ENCODE peak calls at places on chromosomes 3 and 15, in six cellular contexts. One of them, this sample, is unnamed. For H3K4me1, the result is how much of the 10 kb centered on the place peaks cover.

GRCh38 chr3:7333125-7333524 is 472.2 kb downstream of the GRM7 start:
- DNase-seq in HCT116: no peak
- DNase-seq in HepG2: no peak
- DNase-seq in GM12878: no peak
- DNase-seq in H1: peak
- DNase-seq in K562: no peak
- DNase-seq in this sample: no peak

GRCh38 chr3:64327039-64327804 is 102.0 kb upstream of the PRICKLE2 start:
- DNase-seq in HepG2: no peak
- DNase-seq in GM12878: no peak
- DNase-seq in K562: peak
- DNase-seq in HCT116: no peak
- DNase-seq in H1: no peak
- DNase-seq in this sample: no peak

GRCh38 chr3:13016083-13016725 is 57.0 kb downstream of the IQSEC1 start:
- DNase-seq in HepG2: no peak
- DNase-seq in HCT116: no peak
- DNase-seq in GM12878: peak
- DNase-seq in H1: no peak
- DNase-seq in K562: no peak
- DNase-seq in this sample: no peak

GRCh38 chr15:56428821-56429458 is 36.0 kb downstream of the MNS1 start:
- DNase-seq in K562: peak
- DNase-seq in GM12878: peak
- DNase-seq in HepG2: peak
- DNase-seq in H1: no peak
- DNase-seq in HCT116: peak
- DNase-seq in this sample: no peak

GRCh38 chr3:50089603-50089945 is 855 bp downstream of the RBM5 start:
- DNase-seq in GM12878: no peak
- DNase-seq in H1: no peak
- DNase-seq in HCT116: no peak
- DNase-seq in HepG2: no peak
- DNase-seq in K562: no peak
- DNase-seq in this sample: no peak

GRCh38 chr3:177944228-177944661 is 592.0 kb upstream of the KCNMB2 start:
- DNase-seq in K562: no peak
- DNase-seq in GM12878: no peak
- DNase-seq in H1: no peak
- DNase-seq in HCT116: no peak
- DNase-seq in HepG2: no peak
- DNase-seq in this sample: no peak

GRCh38 chr3:52494446-52494845 is 692 bp upstream of the STAB1 start:
- DNase-seq in HepG2: no peak
- DNase-seq in GM12878: no peak
- DNase-seq in H1: no peak
- DNase-seq in HCT116: no peak
- DNase-seq in K562: no peak
- DNase-seq in this sample: no peak

GRCh38 chr3:127754411-127755304 is 67.7 kb downstream of the MGLL start:
- DNase-seq in H1: no peak
- DNase-seq in GM12878: peak
- DNase-seq in K562: no peak
- DNase-seq in HepG2: no peak
- DNase-seq in HCT116: no peak
- DNase-seq in this sample: no peak

GRCh38 chr3:157263027-157263426 is 103.1 kb upstream of the CCNL1 start:
- DNase-seq in HCT116: no peak
- DNase-seq in K562: no peak
- DNase-seq in GM12878: no peak
- DNase-seq in H1: no peak
- DNase-seq in HepG2: no peak
- DNase-seq in this sample: no peak

GRCh38 chr15:100115711-100116090 is 226.1 kb downstream of the ADAMTS17 start:
- DNase-seq in K562: no peak
- DNase-seq in HepG2: no peak
- DNase-seq in GM12878: no peak
- DNase-seq in HCT116: no peak
- DNase-seq in H1: no peak
- DNase-seq in this sample: no peak

GRCh38 chr15:92681141-92681622 is 25.6 kb upstream of the FAM174B start:
- DNase-seq in H1: no peak
- DNase-seq in HepG2: no peak
- DNase-seq in HCT116: no peak
- DNase-seq in GM12878: no peak
- DNase-seq in K562: no peak
- DNase-seq in this sample: no peak

GRCh38 chr3:72171946-72172345 is 387.0 kb upstream of the PROK2 start:
- DNase-seq in HCT116: no peak
- DNase-seq in H1: no peak
- DNase-seq in K562: no peak
- DNase-seq in GM12878: no peak
- DNase-seq in HepG2: no peak
- DNase-seq in this sample: no peak

GRCh38 chr3:157329541-157329940 is 107.1 kb upstream of the PTX3 start:
- DNase-seq in HepG2: no peak
- DNase-seq in H1: no peak
- DNase-seq in GM12878: no peak
- DNase-seq in K562: no peak
- DNase-seq in HCT116: no peak
- DNase-seq in this sample: no peak

GRCh38 chr15:42133892-42134502 is 22.4 kb downstream of the PLA2G4F start:
- DNase-seq in HepG2: peak
- DNase-seq in K562: peak
- DNase-seq in H1: peak
- DNase-seq in HCT116: peak
- DNase-seq in GM12878: no peak
- DNase-seq in this sample: peak

GRCh38 chr3:175748087-175748732 is 889.1 kb downstream of the NAALADL2 start:
- DNase-seq in HepG2: no peak
- DNase-seq in HCT116: no peak
- DNase-seq in H1: no peak
- DNase-seq in K562: no peak
- DNase-seq in GM12878: no peak
- DNase-seq in this sample: no peak

GRCh38 chr3:157763644-157764043 is 260.4 kb upstream of the VEPH1 start:
- DNase-seq in GM12878: no peak
- DNase-seq in HepG2: no peak
- DNase-seq in H1: no peak
- DNase-seq in HCT116: no peak
- DNase-seq in K562: no peak
- DNase-seq in this sample: no peak

GRCh38 chr3:195900426-195901355 is 7.7 kb downstream of the TNK2 start:
- DNase-seq in GM12878: no peak
- DNase-seq in HCT116: no peak
- DNase-seq in HepG2: peak
- DNase-seq in H1: no peak
- DNase-seq in K562: no peak
- DNase-seq in this sample: no peak

GRCh38 chr3:156694536-156694935 is 20.1 kb downstream of the TIPARP start:
- DNase-seq in HepG2: no peak
- DNase-seq in K562: no peak
- DNase-seq in HCT116: no peak
- DNase-seq in H1: no peak
- DNase-seq in GM12878: no peak
- DNase-seq in this sample: no peak

GRCh38 chr3:97720417-97720816 is 44.1 kb upstream of the ARL6 start:
- DNase-seq in K562: no peak
- DNase-seq in GM12878: no peak
- DNase-seq in H1: no peak
- DNase-seq in HepG2: no peak
- DNase-seq in HCT116: no peak
- DNase-seq in this sample: no peak

GRCh38 chr3:14152233-14152962 is 26.0 kb downstream of the XPC start:
- DNase-seq in GM12878: no peak
- DNase-seq in H1: no peak
- DNase-seq in HCT116: no peak
- DNase-seq in HepG2: no peak
- DNase-seq in K562: peak
- DNase-seq in this sample: no peak

GRCh38 chr3:150169279-150169970 is 198.7 kb upstream of the PFN2 start:
- DNase-seq in H1: no peak
- DNase-seq in GM12878: no peak
- DNase-seq in HepG2: no peak
- DNase-seq in HCT116: no peak
- DNase-seq in K562: peak
- DNase-seq in this sample: no peak

GRCh38 chr15:83105450-83105849 is 2.0 kb upstream of the TM6SF1 start:
- DNase-seq in GM12878: no peak
- DNase-seq in HCT116: no peak
- DNase-seq in K562: no peak
- DNase-seq in HepG2: no peak
- DNase-seq in H1: no peak
- DNase-seq in this sample: no peak

GRCh38 chr3:42900226-42900625 is 5.7 kb upstream of the ZNF662 start:
- DNase-seq in GM12878: no peak
- DNase-seq in K562: no peak
- DNase-seq in H1: no peak
- DNase-seq in HCT116: no peak
- DNase-seq in HepG2: no peak
- DNase-seq in this sample: no peak

GRCh38 chr15:51314391-51315337 is 23.7 kb downstream of the CYP19A1 start:
- DNase-seq in H1: no peak
- DNase-seq in K562: no peak
- DNase-seq in HepG2: peak
- DNase-seq in HCT116: no peak
- DNase-seq in GM12878: no peak
- DNase-seq in this sample: no peak

GRCh38 chr15:87874896-87875661 is 381.5 kb downstream of the NTRK3 start:
- DNase-seq in HepG2: no peak
- DNase-seq in GM12878: no peak
- DNase-seq in H1: no peak
- DNase-seq in K562: no peak
- DNase-seq in HCT116: no peak
- DNase-seq in this sample: no peak

DNA sequence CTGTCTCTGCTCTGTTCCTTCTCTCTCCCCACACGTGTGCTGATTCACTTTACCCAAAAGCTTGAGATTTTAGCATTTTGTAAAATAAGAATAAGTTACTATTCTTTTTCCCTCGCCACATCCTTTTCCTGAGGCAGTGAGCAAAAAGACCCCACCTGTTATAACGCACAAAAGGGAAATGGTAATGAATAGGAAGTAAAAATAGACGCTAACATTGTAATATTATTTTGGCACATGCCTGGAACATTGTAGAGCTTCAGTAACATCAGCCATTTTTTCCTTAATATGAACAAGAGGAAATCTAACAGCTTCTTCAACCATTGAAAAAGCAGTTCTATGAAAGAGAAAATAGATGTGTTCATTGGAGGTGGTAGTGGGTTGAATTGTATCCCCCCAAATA is 40.5 kb downstream of the CD200 start:
- DNase-seq in GM12878: no peak
- DNase-seq in K562: no peak
- DNase-seq in HCT116: no peak
- DNase-seq in H1: no peak
- DNase-seq in HepG2: no peak
- DNase-seq in this sample: no peak
- TF ChIP-seq ZNF274 in GM12878: no peak
- TF ChIP-seq ZNF274 in K562: no peak
- TF ChIP-seq ZNF274 in HCT116: no peak
- TF ChIP-seq ZNF274 in H1: no peak
- TF ChIP-seq ZNF274 in HepG2: no peak
- TF ChIP-seq ZNF274 in this sample: no peak

GRCh38 chr3:187026321-187026678 is 96.0 kb downstream of the ST6GAL1 start:
- DNase-seq in H1: no peak
- DNase-seq in GM12878: no peak
- DNase-seq in HCT116: no peak
- DNase-seq in K562: no peak
- DNase-seq in HepG2: no peak
- DNase-seq in this sample: no peak

GRCh38 chr3:187024561-187025226 is 94.4 kb downstream of the ST6GAL1 start:
- DNase-seq in GM12878: no peak
- DNase-seq in HepG2: no peak
- DNase-seq in HCT116: no peak
- DNase-seq in K562: no peak
- DNase-seq in H1: peak
- DNase-seq in this sample: no peak

GRCh38 chr3:187025254-187025655 is 94.9 kb downstream of the ST6GAL1 start:
- DNase-seq in K562: peak
- DNase-seq in H1: no peak
- DNase-seq in GM12878: no peak
- DNase-seq in HCT116: no peak
- DNase-seq in HepG2: no peak
- DNase-seq in this sample: no peak

GRCh38 chr3:187027531-187027936 is 97.2 kb downstream of the ST6GAL1 start:
- DNase-seq in H1: peak
- DNase-seq in K562: no peak
- DNase-seq in HCT116: no peak
- DNase-seq in GM12878: no peak
- DNase-seq in HepG2: no peak
- DNase-seq in this sample: no peak

GRCh38 chr3:187025656-187026320 is 95.5 kb downstream of the ST6GAL1 start:
- DNase-seq in HepG2: no peak
- DNase-seq in K562: peak
- DNase-seq in HCT116: no peak
- DNase-seq in H1: peak
- DNase-seq in GM12878: peak
- DNase-seq in this sample: no peak
- H3K4me1 ChIP-seq in HepG2: under half
- H3K4me1 ChIP-seq in K562: half or more
- H3K4me1 ChIP-seq in HCT116: under half
- H3K4me1 ChIP-seq in H1: under half
- H3K4me1 ChIP-seq in GM12878: under half
- H3K4me1 ChIP-seq in this sample: under half

DNA sequence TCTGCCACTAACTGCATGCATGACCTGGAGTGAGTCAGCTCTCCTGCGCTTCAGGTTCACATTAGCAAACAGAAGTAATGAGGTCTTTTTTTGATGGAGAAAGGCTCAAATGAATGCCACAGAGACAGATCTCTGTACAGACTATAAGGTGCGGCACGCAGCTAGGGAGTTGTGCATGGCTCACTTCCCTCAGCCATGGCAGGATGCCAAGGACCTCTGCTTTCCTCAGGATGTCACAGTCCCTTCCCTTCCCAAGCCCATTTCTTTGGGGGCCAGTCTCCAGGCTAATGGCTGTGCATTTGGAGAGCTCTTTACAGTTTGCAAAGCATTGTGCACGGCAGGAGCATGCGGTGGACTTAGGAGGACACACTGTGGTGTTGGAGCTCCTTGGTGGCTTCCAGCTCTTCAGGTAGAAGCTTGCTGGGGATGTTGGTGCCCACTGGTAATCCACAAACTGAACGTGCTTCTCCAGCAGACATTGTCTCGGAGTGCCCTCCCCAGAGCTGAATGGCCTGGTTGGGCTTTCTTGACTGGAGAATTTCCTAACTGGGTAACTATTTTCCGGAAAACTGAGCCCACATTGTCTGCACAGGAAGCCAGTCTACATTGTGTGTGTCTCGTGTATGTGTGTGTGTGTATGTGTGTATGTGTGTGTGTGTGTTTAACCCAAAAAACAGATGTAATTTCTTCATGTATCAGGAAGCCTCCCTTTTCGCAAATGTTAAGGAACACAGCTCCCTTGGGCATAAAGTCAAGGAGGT is 172.5 kb upstream of the TLE3 start:
- DNase-seq in HCT116: no peak
- DNase-seq in HepG2: no peak
- DNase-seq in H1: no peak
- DNase-seq in K562: no peak
- DNase-seq in GM12878: no peak
- DNase-seq in this sample: no peak
- H3K4me3 ChIP-seq in HCT116: no peak
- H3K4me3 ChIP-seq in HepG2: no peak
- H3K4me3 ChIP-seq in H1: no peak
- H3K4me3 ChIP-seq in K562: no peak
- H3K4me3 ChIP-seq in GM12878: no peak
- H3K4me3 ChIP-seq in this sample: no peak

GRCh38 chr3:136078421-136079364 is 113.2 kb downstream of the PPP2R3A start:
- DNase-seq in K562: peak
- DNase-seq in HepG2: peak
- DNase-seq in GM12878: no peak
- DNase-seq in H1: no peak
- DNase-seq in HCT116: no peak
- DNase-seq in this sample: no peak
- TF ChIP-seq ZNF274 in K562: no peak
- TF ChIP-seq ZNF274 in HepG2: no peak
- TF ChIP-seq ZNF274 in GM12878: no peak
- TF ChIP-seq ZNF274 in H1: no peak
- TF ChIP-seq ZNF274 in HCT116: no peak
- TF ChIP-seq ZNF274 in this sample: no peak